ENCODE peak calls at places on chromosomes 6 and 20, in five cellular contexts. One of them, this sample, is unnamed.

GRCh38 chr20:23049201-23049932 is at the start of gene THBD:
- DNase-seq in NCI-H748 treated with DMSO at 0.1 percent for 48 hours: peak; percentile 78
- DNase-seq in GM12865: no peak
- DNase-seq in heart left ventricle: peak; percentile 88
- DNase-seq in GM23338: peak; percentile 68
- DNase-seq in this sample: no peak

GRCh38 chr6:85580878-85581267 is 12.8 kb downstream of the SNX14 start:
- DNase-seq in NCI-H748 treated with DMSO at 0.1 percent for 48 hours: no peak
- DNase-seq in GM12865: peak; percentile 51
- DNase-seq in heart left ventricle: peak; percentile 19
- DNase-seq in GM23338: peak; percentile 41
- DNase-seq in this sample: no peak

GRCh38 chr20:41232971-41233926 is 84.3 kb downstream of the ZHX3 start:
- DNase-seq in NCI-H748 treated with DMSO at 0.1 percent for 48 hours: no peak
- DNase-seq in GM12865: no peak
- DNase-seq in heart left ventricle: no peak
- DNase-seq in GM23338: no peak
- DNase-seq in this sample: no peak

GRCh38 chr6:16388488-16388887 is 150.1 kb downstream of the GMPR start:
- DNase-seq in NCI-H748 treated with DMSO at 0.1 percent for 48 hours: no peak
- DNase-seq in GM12865: no peak
- DNase-seq in heart left ventricle: no peak
- DNase-seq in GM23338: no peak
- DNase-seq in this sample: no peak

GRCh38 chr6:166078294-166078693 is 89.4 kb downstream of the TBXT start:
- DNase-seq in NCI-H748 treated with DMSO at 0.1 percent for 48 hours: no peak
- DNase-seq in GM12865: no peak
- DNase-seq in heart left ventricle: no peak
- DNase-seq in GM23338: no peak
- DNase-seq in this sample: no peak

GRCh38 chr6:14520029-14520428 is 402.5 kb downstream of the CD83 start:
- DNase-seq in NCI-H748 treated with DMSO at 0.1 percent for 48 hours: no peak
- DNase-seq in GM12865: no peak
- DNase-seq in heart left ventricle: no peak
- DNase-seq in GM23338: no peak
- DNase-seq in this sample: no peak

GRCh38 chr6:21022343-21023107 is 488.3 kb downstream of the CDKAL1 start:
- DNase-seq in NCI-H748 treated with DMSO at 0.1 percent for 48 hours: peak; percentile 97
- DNase-seq in GM12865: peak; percentile 80
- DNase-seq in heart left ventricle: no peak
- DNase-seq in GM23338: peak; percentile 43
- DNase-seq in this sample: peak; percentile 54

GRCh38 chr6:121881974-121882667 is 446.7 kb downstream of the GJA1 start:
- DNase-seq in NCI-H748 treated with DMSO at 0.1 percent for 48 hours: no peak
- DNase-seq in GM12865: no peak
- DNase-seq in heart left ventricle: no peak
- DNase-seq in GM23338: no peak
- DNase-seq in this sample: no peak

GRCh38 chr20:8152183-8152582 is 20.1 kb downstream of the PLCB1 start:
- DNase-seq in NCI-H748 treated with DMSO at 0.1 percent for 48 hours: no peak
- DNase-seq in GM12865: no peak
- DNase-seq in heart left ventricle: no peak
- DNase-seq in GM23338: no peak
- DNase-seq in this sample: peak; percentile 67

GRCh38 chr6:16212276-16212675 is 26.1 kb upstream of the GMPR start:
- DNase-seq in NCI-H748 treated with DMSO at 0.1 percent for 48 hours: no peak
- DNase-seq in GM12865: no peak
- DNase-seq in heart left ventricle: no peak
- DNase-seq in GM23338: no peak
- DNase-seq in this sample: no peak

This sample was measured in NCI-H1417.